ENCODE peak calls at places on chromosomes 7 and 10, in nine cellular contexts. L is HepG2, I is heart left ventricle, Y is suprapubic skin, A is transverse colon, W is ovary, T is adrenal gland, J is breast epithelium, Q is K562. O is an unnamed sample.
A peak's percentile ranks its signal among the peaks of the same experiment; 100 is the strongest.

GRCh38 chr10:16780338-16780880 is 36.8 kb downstream of the RSU1 start:
- DNase-seq in W (no peak), Y (no peak), Q (no peak), L (no peak), J (no peak), A (no peak), T (no peak), I (no peak), O (no peak)

GRCh38 chr7:102875700-102876192 is 37.1 kb upstream of the LRRC17 start:
- DNase-seq in W (no peak), Y (no peak), L (peak; percentile 82), Q (peak; percentile 65), I (no peak), J (no peak), A (no peak), T (peak; percentile 33), O (no peak)

GRCh38 chr7:26512737-26513136 is 221.1 kb downstream of the SNX10 start:
- DNase-seq in L (no peak), Q (peak; percentile 14), A (no peak), J (no peak), I (no peak), T (no peak), Y (no peak), W (no peak), O (no peak)

GRCh38 chr7:51025668-51026067 is 243.0 kb upstream of the GRB10 start:
- DNase-seq in J (no peak), L (no peak), W (no peak), A (no peak), Y (no peak), Q (no peak), I (no peak), T (no peak), O (no peak)

GRCh38 chr10:118595064-118595420 is 406 bp downstream of the PRLHR start:
- DNase-seq in J (no peak), T (no peak), W (no peak), Y (no peak), L (no peak), I (no peak), Q (no peak), A (no peak), O (no peak)

GRCh38 chr10:104170610-104171269 is 48.8 kb downstream of the SFR1 start:
- DNase-seq in I (no peak), Q (no peak), A (no peak), Y (no peak), L (no peak), W (no peak), T (no peak), J (no peak), O (no peak)

GRCh38 chr7:2045559-2046405 is 187.0 kb downstream of the MAD1L1 start:
- DNase-seq in I (peak; percentile 18), A (no peak), W (no peak), T (no peak), J (no peak), Y (peak; percentile 70), Q (no peak), L (no peak), O (no peak)

GRCh38 chr7:153397906-153398305 is 638.4 kb downstream of the ACTR3B start:
- DNase-seq in J (no peak), A (no peak), Q (no peak), L (no peak), I (no peak), W (no peak), T (no peak), Y (no peak), O (no peak)

DNA sequence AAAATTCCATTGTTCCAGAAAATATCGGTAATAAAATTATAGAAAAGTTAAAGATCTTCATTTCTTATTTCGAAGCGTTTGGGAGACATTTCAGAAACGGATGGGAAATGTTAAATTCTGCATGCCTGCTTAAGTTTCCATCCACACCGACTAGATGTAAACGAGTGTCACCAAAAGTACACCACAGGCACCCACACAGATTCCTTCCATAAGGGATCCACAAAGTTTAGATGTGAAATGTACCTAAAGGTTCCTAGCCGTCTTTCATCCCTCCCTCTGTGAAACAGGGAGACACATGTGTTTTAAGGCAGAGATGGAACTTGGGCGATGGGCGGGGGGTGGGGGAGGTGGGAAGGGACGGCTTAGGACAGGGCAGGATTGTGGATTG is 621 bp upstream of the CAV1 start:
- DNase-seq in J (no peak), L (no peak), T (no peak), I (no peak), Y (no peak), W (no peak), Q (no peak), A (no peak), O (no peak)
- H3K4me3 ChIP-seq in J (peak overlapping the region; percentile 77), L (no peak overlapping the region), T (no peak overlapping the region), I (peak overlapping the region; percentile 72), Y (peak overlapping the region; percentile 74), W (peak overlapping the region; percentile 80), Q (no peak overlapping the region), A (no peak overlapping the region), O (no peak overlapping the region)

GRCh38 chr7:44072364-44073231 is 7.2 kb upstream of the PGAM2 start:
- DNase-seq in Q (peak; percentile 82), Y (peak; percentile 91), W (peak; percentile 89), A (peak; percentile 71), L (peak; percentile 76), T (peak; percentile 91), J (peak; percentile 72), I (peak; percentile 90), O (peak; percentile 60)

GRCh38 chr7:44075296-44076075 is 6.8 kb downstream of the POLM start:
- DNase-seq in T (no peak), Y (no peak), J (no peak), W (peak; percentile 21), I (no peak), L (no peak), A (no peak), Q (no peak), O (no peak)

GRCh38 chr7:44071726-44072363 is 6.5 kb upstream of the PGAM2 start:
- DNase-seq in I (no peak), A (peak; percentile 37), J (no peak), W (peak; percentile 20), T (no peak), Y (no peak), Q (no peak), L (peak; percentile 87), O (no peak)

GRCh38 chr7:44074349-44074695 is 8.0 kb downstream of the POLM start:
- DNase-seq in L (no peak), T (no peak), J (no peak), A (no peak), I (no peak), Y (no peak), W (no peak), Q (no peak), O (no peak)

DNA sequence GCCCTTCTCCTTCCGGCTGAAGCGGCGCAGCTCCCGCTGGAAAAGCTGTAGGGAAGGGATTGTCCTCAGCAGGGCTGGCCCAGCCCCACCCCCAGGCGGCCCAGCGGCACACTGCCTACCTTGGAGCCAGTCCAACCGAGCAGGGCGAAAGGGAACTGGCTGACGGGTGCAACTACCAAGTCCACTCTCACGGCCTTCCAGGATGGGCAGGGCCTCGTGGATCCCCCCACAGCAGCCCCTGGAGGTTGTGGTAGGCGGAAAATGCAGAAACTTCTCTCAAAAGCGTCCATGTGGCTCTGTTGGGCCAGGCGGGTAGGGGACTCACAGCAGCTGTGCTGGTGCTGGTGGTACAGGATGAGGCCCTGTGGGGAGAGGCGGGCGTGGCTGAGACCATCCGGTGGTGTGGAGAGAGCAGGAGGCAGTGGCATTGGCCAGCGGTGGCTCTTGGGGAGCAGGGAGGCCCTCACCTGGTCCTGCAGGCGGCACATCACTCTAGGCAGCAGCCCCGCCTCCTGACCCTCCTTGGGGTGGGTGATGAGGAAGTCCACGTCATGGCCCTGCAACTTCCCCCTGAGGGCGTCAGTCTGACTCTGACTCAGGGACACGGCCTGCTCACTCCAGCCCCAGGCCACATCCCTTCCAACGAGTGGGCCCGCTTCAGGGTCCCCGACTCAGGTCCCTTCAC is 8.4 kb upstream of the PGAM2 start:
- DNase-seq in J (peak; percentile 71), T (peak; percentile 75), I (peak; percentile 91), Y (no peak), A (peak; percentile 91), W (peak; percentile 54), L (no peak), Q (no peak), O (no peak)
- TF ChIP-seq POLR2A in J (no peak), T (no peak), I (no peak), Y (no peak), A (peak; percentile 42), W (no peak), L (no peak), Q (no peak), O (no peak)

DNA sequence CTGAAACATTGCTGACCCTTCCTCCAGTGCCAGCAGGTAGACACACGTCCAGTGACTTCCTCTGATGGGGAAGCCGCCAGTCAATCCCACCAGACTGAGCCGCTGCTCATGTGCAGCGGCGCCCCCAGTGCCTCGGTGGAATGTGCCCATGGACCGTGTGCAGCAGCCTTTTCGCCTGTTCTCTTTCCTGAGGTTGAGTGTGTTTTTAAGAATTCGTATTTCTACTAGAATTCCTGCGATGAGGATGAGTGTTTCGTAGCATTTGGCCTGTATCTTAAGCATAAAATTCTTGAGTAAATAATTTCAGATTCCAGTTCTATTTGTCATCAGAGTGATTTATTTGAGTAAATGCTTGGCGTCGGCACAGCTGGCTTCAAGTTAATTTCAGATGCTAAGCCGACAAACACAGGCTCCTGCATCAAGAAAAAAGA is 35.4 kb downstream of the BNIP3 start:
- DNase-seq in L (no peak), T (peak; percentile 67), A (no peak), I (no peak), W (peak; percentile 28), Y (no peak), Q (no peak), J (peak; percentile 46), O (no peak)
- TF ChIP-seq CTCF in L (no peak), T (no peak), A (no peak), I (no peak), W (no peak), Y (no peak), Q (no peak), J (no peak), O (no peak)

GRCh38 chr10:5561704-5562645 is 37.2 kb downstream of the CALML3 start:
- DNase-seq in T (no peak), A (no peak), Y (peak; percentile 65), I (no peak), W (no peak), J (peak; percentile 45), Q (no peak), L (no peak), O (no peak)

GRCh38 chr10:5560844-5561703 is 36.3 kb downstream of the CALML3 start:
- DNase-seq in A (no peak), T (no peak), I (no peak), L (peak; percentile 55), Y (peak; percentile 57), Q (no peak), W (peak; percentile 17), J (peak; percentile 22), O (no peak)

GRCh38 chr10:5557799-5558771 is 33.3 kb downstream of the CALML3 start:
- DNase-seq in Y (peak; percentile 75), T (no peak), W (peak; percentile 34), I (no peak), J (peak; percentile 50), A (no peak), Q (no peak), L (no peak), O (no peak)

GRCh38 chr10:5560142-5560843 is 35.5 kb downstream of the CALML3 start:
- DNase-seq in T (no peak), L (no peak), I (no peak), Y (peak; percentile 47), A (no peak), Q (peak; percentile 59), W (peak; percentile 28), J (peak; percentile 45), O (no peak)

DNA sequence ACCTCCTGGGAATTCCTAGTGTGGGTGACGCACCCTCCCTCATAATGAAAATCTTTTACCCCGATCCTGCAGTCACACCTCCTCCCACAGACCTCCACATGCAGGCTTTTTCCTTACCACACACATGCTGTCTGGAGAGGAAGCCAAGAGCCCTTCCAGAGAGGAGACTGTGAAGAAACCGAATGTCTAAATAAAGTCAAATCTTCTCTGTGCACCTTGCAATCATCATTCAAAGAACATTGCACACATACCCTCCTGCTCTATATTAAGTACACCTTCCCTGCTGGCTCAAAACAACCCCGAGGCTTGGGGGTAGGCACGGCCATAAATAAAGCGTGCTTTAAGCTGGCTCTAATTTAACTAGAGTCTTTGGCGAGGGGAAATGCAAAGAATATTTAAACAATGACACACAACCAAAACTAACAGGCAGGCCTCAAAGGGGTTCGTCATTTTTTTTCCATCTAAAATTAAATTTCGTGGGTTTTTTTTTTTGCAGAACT is 34.9 kb downstream of the CALML3 start:
- DNase-seq in Q (no peak), J (no peak), A (no peak), L (no peak), W (no peak), T (no peak), Y (peak; percentile 50), I (no peak), O (no peak)
- H3K4me3 ChIP-seq in Q (no peak overlapping the region), J (no peak overlapping the region), A (no peak overlapping the region), L (no peak overlapping the region), W (no peak overlapping the region), T (no peak overlapping the region), Y (no peak overlapping the region), I (no peak overlapping the region), O (no peak overlapping the region)

O was measured in thyroid gland.